ENCODE peak calls at places on chromosome 11, in five cellular contexts. D is NCI-H774; L is activated CD4-positive, alpha-beta T cell treated with anti-CD3 and anti-CD28 coated beads, Interleukin-2, amount 50 U/mL, for 4 hours; N is NCI-H69; C is amniotic stem cell. X is an unnamed sample.

GRCh38 chr11:3181722-3182461 is 16.8 kb upstream of the OSBPL5 start:
- DNase-seq in D (no peak), L (no peak), N (no peak), C (no peak), X (no peak)

GRCh38 chr11:39149214-39149613 is 2310.2 kb downstream of the LRRC4C start:
- DNase-seq in D (no peak), L (no peak), N (peak), C (no peak), X (no peak)

GRCh38 chr11:17741487-17741886 is 6.9 kb downstream of the KCNC1 start:
- DNase-seq in D (no peak), L (no peak), N (no peak), C (no peak), X (no peak)

GRCh38 chr11:118415739-118416068 is 14.3 kb downstream of the ATP5MG start:
- DNase-seq in D (peak), L (no peak), N (peak), C (peak), X (no peak)

GRCh38 chr11:69848196-69848595 is 29.0 kb upstream of the FGF3 start:
- DNase-seq in D (no peak), L (no peak), N (peak), C (no peak), X (no peak)

GRCh38 chr11:105598371-105598770 is 11.5 kb upstream of the GRIA4 start:
- DNase-seq in D (no peak), L (no peak), N (no peak), C (no peak), X (no peak)

GRCh38 chr11:130122141-130122575 is 37.4 kb upstream of the ST14 start:
- DNase-seq in D (no peak), L (peak), N (no peak), C (no peak), X (no peak)

GRCh38 chr11:33753304-33753703 is 17.1 kb upstream of the CD59 start:
- DNase-seq in D (no peak), L (no peak), N (no peak), C (no peak), X (peak)

GRCh38 chr11:112965601-112966125 is 4.4 kb downstream of the NCAM1 start:
- DNase-seq in D (no peak), L (no peak), N (peak), C (no peak), X (no peak)

GRCh38 chr11:14390669-14391068 is 31.7 kb upstream of the RRAS2 start:
- DNase-seq in D (no peak), L (no peak), N (no peak), C (no peak), X (no peak)

GRCh38 chr11:113884361-113884836 is 9.0 kb upstream of the USP28 start:
- DNase-seq in D (no peak), L (no peak), N (no peak), C (no peak), X (no peak)

GRCh38 chr11:3669128-3669527 is 2.1 kb downstream of the CHRNA10 start:
- DNase-seq in D (no peak), L (no peak), N (no peak), C (no peak), X (peak)